ENCODE peak calls at places on chromosome 12, in nine cellular contexts. I is HCT116; N is colonic mucosa; C is astrocyte of the cerebellum; R is OCI-LY7; O is AG09309; J is fibroblast of pulmonary artery; T is CD4-positive, alpha-beta T cell; G is GM13977. L is an unnamed sample.

GRCh38 chr12:98198261-98198982 is 317.0 kb upstream of the TMPO start:
- DNase-seq in I (no peak), N (no peak), C (no peak), R (peak), O (no peak), J (no peak), T (no peak), G (no peak), L (no peak)

GRCh38 chr12:107404981-107405380 is 280.6 kb upstream of the PWP1 start:
- DNase-seq in I (peak), N (peak), C (no peak), R (peak), O (no peak), J (peak), T (no peak), G (peak), L (no peak)

GRCh38 chr12:80794506-80794905 is 77.8 kb downstream of the MYF5 start:
- DNase-seq in I (no peak), N (no peak), C (no peak), R (no peak), O (no peak), J (no peak), T (no peak), G (no peak), L (no peak)

GRCh38 chr12:6891637-6892036 is 13.0 kb upstream of the LRRC23 start:
- DNase-seq in I (no peak), N (no peak), C (no peak), R (no peak), O (no peak), J (no peak), T (no peak), G (no peak), L (no peak)

GRCh38 chr12:123942277-123942653 is 30.4 kb downstream of the CCDC92 start:
- DNase-seq in I (no peak), N (no peak), C (peak), R (no peak), O (peak), J (peak), T (no peak), G (no peak), L (no peak)

GRCh38 chr12:118315821-118316220 is 56.9 kb downstream of the TAOK3 start:
- DNase-seq in I (no peak), N (no peak), C (no peak), R (no peak), O (no peak), J (no peak), T (no peak), G (no peak), L (no peak)

GRCh38 chr12:123840765-123841425 is 78.8 kb downstream of the DNAH10 start:
- DNase-seq in I (no peak), N (no peak), C (no peak), R (no peak), O (no peak), J (no peak), T (no peak), G (no peak), L (peak)

GRCh38 chr12:86521870-86522269 is 265.7 kb upstream of the MGAT4C start:
- DNase-seq in I (no peak), N (no peak), C (no peak), R (no peak), O (no peak), J (no peak), T (no peak), G (no peak), L (no peak)

GRCh38 chr12:10214877-10215267 is 2.2 kb downstream of the GABARAPL1 start:
- DNase-seq in I (no peak), N (no peak), C (no peak), R (no peak), O (no peak), J (peak), T (no peak), G (no peak), L (no peak)

GRCh38 chr12:127688901-127689428 is 578.0 kb upstream of the TMEM132C start:
- DNase-seq in I (no peak), N (no peak), C (no peak), R (no peak), O (no peak), J (no peak), T (no peak), G (no peak), L (no peak)

GRCh38 chr12:30985814-30986452 is 59.4 kb downstream of the TSPAN11 start:
- DNase-seq in I (peak), N (peak), C (peak), R (peak), O (no peak), J (peak), T (no peak), G (peak), L (peak)

GRCh38 chr12:3152892-3153291 is 75.7 kb downstream of the TSPAN9 start:
- DNase-seq in I (no peak), N (no peak), C (no peak), R (no peak), O (no peak), J (no peak), T (no peak), G (no peak), L (no peak)

GRCh38 chr12:56759270-56759908 is 3.7 kb upstream of the HSD17B6 start:
- DNase-seq in I (no peak), N (no peak), C (no peak), R (no peak), O (no peak), J (no peak), T (no peak), G (no peak), L (no peak)

GRCh38 chr12:49887091-49887490 is 16.6 kb downstream of the FAIM2 start:
- DNase-seq in I (no peak), N (no peak), C (no peak), R (no peak), O (no peak), J (no peak), T (no peak), G (no peak), L (no peak)

GRCh38 chr12:94618995-94619695 is 31.2 kb downstream of the TMCC3 start:
- DNase-seq in I (peak), N (no peak), C (no peak), R (no peak), O (peak), J (peak), T (no peak), G (no peak), L (no peak)

GRCh38 chr12:57746025-57746424 is 1.2 kb downstream of the TSPAN31 start:
- DNase-seq in I (no peak), N (no peak), C (no peak), R (no peak), O (no peak), J (no peak), T (no peak), G (no peak), L (no peak)

GRCh38 chr12:54358620-54358944 is 5.7 kb downstream of the GPR84 start:
- DNase-seq in I (no peak), N (no peak), C (no peak), R (no peak), O (no peak), J (no peak), T (no peak), G (no peak), L (no peak)

GRCh38 chr12:79006306-79006705 is 141.7 kb downstream of the SYT1 start:
- DNase-seq in I (peak), N (no peak), C (no peak), R (no peak), O (no peak), J (peak), T (no peak), G (no peak), L (no peak)

GRCh38 chr12:26699237-26699636 is 133.8 kb downstream of the ITPR2 start:
- DNase-seq in I (no peak), N (no peak), C (no peak), R (no peak), O (no peak), J (no peak), T (no peak), G (no peak), L (no peak)

GRCh38 chr12:5390174-5390799 is 41.6 kb upstream of the NTF3 start:
- DNase-seq in I (no peak), N (peak), C (no peak), R (no peak), O (no peak), J (no peak), T (no peak), G (no peak), L (no peak)

GRCh38 chr12:122584177-122584576 is 57.1 kb downstream of the KNTC1 start:
- DNase-seq in I (no peak), N (no peak), C (no peak), R (no peak), O (no peak), J (no peak), T (no peak), G (no peak), L (no peak)

DNA sequence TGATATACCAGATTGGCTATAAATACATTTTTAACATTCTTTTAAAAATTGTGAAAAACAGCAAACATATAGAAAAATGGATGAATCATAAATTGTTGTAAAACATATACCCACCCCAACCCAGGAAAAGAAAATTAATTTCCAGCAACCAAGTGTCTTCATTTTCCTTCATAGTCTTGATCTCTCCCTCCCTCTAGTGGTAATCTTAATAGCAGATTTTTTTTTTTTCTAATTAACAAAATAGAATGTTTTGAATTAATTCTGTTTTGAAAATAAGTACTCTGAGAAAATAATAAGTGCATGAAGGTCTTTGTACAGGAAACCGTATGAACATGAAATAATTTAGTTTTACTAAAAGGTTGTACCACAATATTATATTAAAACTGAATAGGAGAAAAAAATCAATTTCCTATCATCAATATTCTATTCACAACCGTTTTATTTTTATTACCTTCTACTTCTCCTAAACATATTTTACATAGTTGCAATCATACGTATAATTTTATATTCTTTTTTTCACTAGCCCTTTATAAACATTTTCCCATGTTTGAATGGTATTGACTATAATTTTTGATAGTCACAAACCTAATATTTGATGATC is 7.0 kb downstream of the ETNK1 start:
- DNase-seq in I (no peak), N (no peak), C (no peak), R (peak), O (no peak), J (peak), T (no peak), G (peak), L (no peak)
- TF ChIP-seq CTCF in I (peak), N (peak), C (peak), R (peak), O (peak), J (peak), T (peak), G (peak), L (peak)

DNA sequence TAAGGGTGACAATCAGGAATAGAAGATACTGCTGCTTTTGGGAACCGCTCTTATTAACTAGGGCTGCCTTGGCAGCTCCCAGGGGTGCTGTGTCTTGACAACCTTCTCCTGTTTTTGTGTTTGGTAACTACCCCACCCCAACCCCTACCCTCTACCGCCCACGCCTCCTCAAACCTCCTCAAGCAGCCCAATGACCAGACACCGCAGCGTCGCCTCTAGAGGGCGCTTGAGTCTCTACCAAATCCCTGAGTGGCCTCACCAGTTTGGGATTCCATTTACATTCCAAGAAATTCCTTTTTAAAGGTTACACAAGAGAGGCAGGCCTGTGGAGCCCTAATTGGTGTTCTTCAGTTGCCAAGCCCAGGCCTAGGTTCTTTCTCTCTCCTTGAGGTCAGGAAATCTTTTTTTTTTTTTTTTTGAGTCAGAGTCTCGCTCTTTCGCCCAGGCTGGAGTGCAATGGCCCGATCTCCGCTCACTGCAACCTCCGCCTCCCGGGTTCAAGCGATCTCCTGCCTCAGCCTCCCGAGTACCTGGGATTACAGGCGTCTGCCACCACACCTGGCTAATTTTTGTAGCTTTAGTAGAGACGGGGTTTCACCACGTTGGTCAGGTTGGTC is 72.4 kb upstream of the USP44 start:
- DNase-seq in I (peak), N (peak), C (peak), R (peak), O (peak), J (peak), T (no peak), G (peak), L (peak)
- TF ChIP-seq CTCF in I (peak), N (peak), C (peak), R (peak), O (peak), J (peak), T (no peak), G (peak), L (peak)

DNA sequence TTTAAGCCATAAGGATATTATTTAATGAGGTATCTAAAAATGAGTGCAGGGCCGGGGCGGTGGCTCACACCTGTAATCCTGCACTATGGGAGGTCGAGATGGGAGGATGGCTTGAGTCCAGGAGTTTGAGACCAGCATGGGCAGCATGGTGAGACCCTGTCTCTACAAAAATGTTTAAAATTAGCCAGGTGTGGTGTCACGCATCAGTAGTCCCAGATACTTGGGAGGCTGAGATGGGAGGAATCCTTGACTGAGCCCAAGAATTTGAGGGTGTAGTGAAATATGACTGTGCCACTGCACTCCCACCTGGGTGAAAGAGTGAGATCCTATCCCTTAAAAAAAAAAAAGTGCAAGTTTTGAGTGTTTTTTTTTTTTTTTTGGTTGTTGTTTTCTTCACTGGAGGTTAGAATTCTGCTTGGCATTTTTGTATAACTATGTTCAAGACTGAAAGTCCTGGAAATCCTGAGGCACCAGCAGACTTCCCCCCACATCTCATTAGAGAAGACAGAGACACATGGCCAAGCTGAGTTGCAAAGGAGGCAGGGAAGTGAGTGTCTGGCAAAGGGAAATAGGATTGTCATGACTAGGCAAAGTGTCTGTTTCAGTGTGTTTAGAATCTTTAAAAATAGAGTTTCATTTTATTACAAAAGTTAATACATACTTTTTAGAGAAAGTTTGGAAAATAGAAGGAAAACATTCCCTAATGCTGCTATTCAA is 53.5 kb upstream of the DUSP6 start:
- DNase-seq in I (no peak), N (no peak), C (no peak), R (no peak), O (no peak), J (no peak), T (no peak), G (no peak), L (no peak)
- TF ChIP-seq CTCF in I (no peak), N (no peak), C (no peak), R (no peak), O (no peak), J (no peak), T (no peak), G (no peak), L (no peak)

GRCh38 chr12:44930972-44931600 is 55.0 kb upstream of the NELL2 start:
- DNase-seq in I (peak), N (no peak), C (peak), R (peak), O (peak), J (peak), T (no peak), G (peak), L (no peak)
- TF ChIP-seq CTCF in I (peak), N (peak), C (peak), R (peak), O (peak), J (peak), T (peak), G (peak), L (peak)